ENCODE peak calls at places on chromosomes 5 and 9, in nine cellular contexts. M is GM23338; X is CD8-positive, alpha-beta memory T cell; O is pancreas; Q is PC-3; J is CD8-positive, alpha-beta T cell; D is lower lobe of right lung; U is endodermal cell; E is H1. G is an unnamed sample.
A peak's percentile ranks its signal among the peaks of the same experiment; 100 is the strongest.

GRCh38 chr9:124869986-124870560 is 8.1 kb downstream of the ARPC5L start:
- DNase-seq in M (no peak), X (peak; percentile 75), U (no peak), D (peak; percentile 68), O (no peak), E (no peak), J (peak; percentile 72), Q (peak; percentile 32), G (no peak)

GRCh38 chr5:57651127-57651526 is 168.5 kb upstream of the ACTBL2 start:
- DNase-seq in E (no peak), J (no peak), Q (no peak), O (no peak), X (no peak), M (no peak), U (no peak), D (no peak), G (no peak)

GRCh38 chr5:15008476-15008875 is 136.9 kb upstream of the ANKH start:
- DNase-seq in M (peak; percentile 63), U (peak; percentile 69), E (no peak), O (peak; percentile 80), J (no peak), D (peak; percentile 91), Q (peak; percentile 98), X (no peak), G (peak; percentile 92)

GRCh38 chr9:131273146-131273545 is 3.2 kb downstream of the FAM78A start:
- DNase-seq in M (no peak), O (no peak), Q (no peak), D (peak; percentile 68), X (no peak), J (no peak), U (no peak), E (no peak), G (peak; percentile 51)

GRCh38 chr9:94697972-94698581 is 28.4 kb upstream of the AOPEP start:
- DNase-seq in Q (no peak), D (no peak), O (no peak), X (no peak), E (no peak), U (peak; percentile 78), M (peak; percentile 34), J (no peak), G (no peak)

GRCh38 chr9:114813717-114814418 is 8.0 kb upstream of the TNFSF15 start:
- DNase-seq in O (no peak), D (no peak), X (no peak), E (no peak), M (no peak), U (no peak), Q (no peak), J (no peak), G (no peak)

GRCh38 chr9:87464110-87464991 is 33.3 kb upstream of the DAPK1 start:
- DNase-seq in E (no peak), Q (no peak), X (no peak), U (no peak), J (no peak), O (no peak), D (no peak), M (no peak), G (no peak)

GRCh38 chr5:80191991-80192398 is 63.9 kb downstream of the SERINC5 start:
- DNase-seq in J (no peak), D (no peak), M (peak; percentile 75), X (no peak), Q (no peak), O (no peak), U (peak; percentile 82), E (peak; percentile 31), G (no peak)

GRCh38 chr5:132458226-132458560 is 32.4 kb downstream of the IRF1 start:
- DNase-seq in X (no peak), D (no peak), U (no peak), J (no peak), M (no peak), O (no peak), Q (peak; percentile 27), E (no peak), G (no peak)

GRCh38 chr9:113219972-113220371 is 1.1 kb downstream of the FKBP15 start:
- DNase-seq in Q (no peak), O (no peak), D (no peak), X (no peak), E (no peak), U (no peak), J (no peak), M (no peak), G (no peak)

GRCh38 chr9:35842020-35842745 is 13.2 kb downstream of the TMEM8B start:
- DNase-seq in D (no peak), M (no peak), X (no peak), Q (no peak), J (no peak), O (no peak), U (no peak), E (no peak), G (no peak)

GRCh38 chr5:131783874-131784273 is 12.9 kb downstream of the FNIP1 start:
- DNase-seq in M (peak; percentile 38), U (no peak), D (no peak), J (no peak), X (no peak), E (no peak), Q (no peak), O (no peak), G (no peak)

GRCh38 chr9:3040761-3041160 is 196.9 kb upstream of the PUM3 start:
- DNase-seq in J (no peak), D (no peak), O (no peak), X (no peak), Q (no peak), U (no peak), M (no peak), E (no peak), G (no peak)

GRCh38 chr9:90773593-90773992 is 28.0 kb upstream of the SYK start:
- DNase-seq in D (no peak), J (no peak), X (no peak), M (peak; percentile 39), Q (peak; percentile 32), E (no peak), U (no peak), O (no peak), G (no peak)

GRCh38 chr9:4855861-4856260 is 63.1 kb downstream of the RCL1 start:
- DNase-seq in E (no peak), Q (no peak), X (no peak), M (no peak), U (no peak), D (no peak), O (no peak), J (no peak), G (no peak)

GRCh38 chr5:112915831-112916230 is 6.2 kb downstream of the REEP5 start:
- DNase-seq in M (no peak), J (no peak), E (no peak), U (no peak), D (no peak), X (no peak), O (no peak), Q (no peak), G (no peak)

GRCh38 chr5:17056056-17056690 is 120.1 kb upstream of the MYO10 start:
- DNase-seq in U (peak; percentile 51), X (no peak), O (peak; percentile 34), D (no peak), E (no peak), Q (peak; percentile 79), M (peak; percentile 43), J (no peak), G (no peak)

DNA sequence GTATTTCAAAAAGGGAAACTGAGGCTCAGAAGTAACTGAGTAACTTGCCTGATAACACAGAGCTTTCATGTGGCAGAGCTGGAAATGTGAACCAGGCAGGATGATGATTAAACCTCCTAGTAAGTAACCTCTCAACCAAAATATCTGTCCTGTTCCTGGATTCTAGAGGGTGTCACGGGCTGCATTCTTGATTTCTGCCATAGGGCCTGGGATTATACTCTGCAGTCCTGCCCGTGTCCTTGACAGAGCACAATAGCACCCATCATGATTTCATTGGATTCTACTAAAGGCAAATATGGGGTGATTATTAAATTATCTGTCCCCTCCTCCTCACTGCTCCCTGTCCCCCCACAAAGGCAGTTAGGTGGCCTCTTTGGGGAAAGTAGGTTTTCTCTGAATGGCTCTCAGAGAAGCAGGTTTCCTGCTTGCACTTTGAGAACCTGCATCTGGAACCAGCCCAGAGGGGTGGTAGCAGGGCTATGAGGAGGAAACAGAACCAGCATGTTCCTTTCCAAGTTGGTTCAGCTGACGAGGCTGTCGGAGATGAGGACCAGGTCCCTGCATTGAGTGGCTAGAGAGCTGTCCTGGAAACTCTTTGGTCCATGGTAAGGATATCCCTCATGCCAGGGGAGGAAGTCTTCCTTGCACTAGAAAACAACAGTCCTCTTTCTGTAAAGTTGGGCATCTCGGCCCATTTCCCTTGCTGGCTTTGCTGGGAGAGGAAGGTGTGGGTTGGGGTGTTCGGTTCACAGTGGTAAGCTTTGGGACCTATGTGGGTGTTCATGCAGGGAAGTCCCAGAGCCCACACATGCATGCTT is 36.6 kb downstream of the PPARGC1B start:
- DNase-seq in Q (no peak), O (no peak), J (no peak), M (no peak), X (no peak), E (no peak), D (no peak), U (no peak), G (no peak)
- H3K4me3 ChIP-seq in Q (no peak overlapping the region), O (no peak overlapping the region), J (no peak overlapping the region), M (no peak overlapping the region), X (no peak overlapping the region), E (no peak overlapping the region), D (no peak overlapping the region), U (peak overlapping the region; percentile 40), G (no peak overlapping the region)

DNA sequence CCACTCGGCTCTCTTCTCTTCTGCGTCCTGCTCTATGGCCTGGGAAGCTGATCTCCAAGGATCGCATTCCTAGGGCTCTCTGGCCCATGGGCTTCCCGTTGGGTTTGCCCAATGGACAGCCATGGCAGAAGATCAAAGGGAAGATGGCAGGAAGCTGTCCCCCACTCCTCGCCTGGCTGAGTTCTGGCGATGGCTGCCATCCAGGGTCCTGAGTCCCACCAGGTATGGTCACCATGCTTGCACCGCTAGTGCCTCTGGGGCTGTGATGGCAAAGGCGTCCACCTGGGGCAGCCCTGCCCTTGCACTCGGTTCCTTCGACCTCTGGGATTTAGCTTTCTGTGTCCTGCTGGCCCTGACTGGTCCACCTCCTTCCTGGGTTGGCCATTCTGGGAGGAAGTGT is 156.0 kb downstream of the RXRA start:
- DNase-seq in E (no peak), X (no peak), J (no peak), U (no peak), O (no peak), D (no peak), M (no peak), Q (no peak), G (peak; percentile 61)
- H3K4me1 ChIP-seq in E (no peaks in the 10 kb centered on the region), X (no peaks in the 10 kb centered on the region), J (peaks cover 1% of the 10 kb centered on the region), U (no peaks in the 10 kb centered on the region), O (no peaks in the 10 kb centered on the region), D (no peaks in the 10 kb centered on the region), M (no peaks in the 10 kb centered on the region), Q (no peaks in the 10 kb centered on the region), G (no peaks in the 10 kb centered on the region)

GRCh38 chr5:179804599-179804947 is 2.1 kb downstream of the MGAT4B start:
- DNase-seq in M (no peak), O (no peak), U (no peak), Q (no peak), E (no peak), D (no peak), J (no peak), X (no peak), G (no peak)
- H3K4me3 ChIP-seq in M (no peak overlapping the region), O (peak overlapping the region; percentile 89), U (peak overlapping the region; percentile 78), Q (peak overlapping the region; percentile 86), E (no peak overlapping the region), D (no peak overlapping the region), J (no peak overlapping the region), X (peak overlapping the region; percentile 24), G (no peak overlapping the region)

DNA sequence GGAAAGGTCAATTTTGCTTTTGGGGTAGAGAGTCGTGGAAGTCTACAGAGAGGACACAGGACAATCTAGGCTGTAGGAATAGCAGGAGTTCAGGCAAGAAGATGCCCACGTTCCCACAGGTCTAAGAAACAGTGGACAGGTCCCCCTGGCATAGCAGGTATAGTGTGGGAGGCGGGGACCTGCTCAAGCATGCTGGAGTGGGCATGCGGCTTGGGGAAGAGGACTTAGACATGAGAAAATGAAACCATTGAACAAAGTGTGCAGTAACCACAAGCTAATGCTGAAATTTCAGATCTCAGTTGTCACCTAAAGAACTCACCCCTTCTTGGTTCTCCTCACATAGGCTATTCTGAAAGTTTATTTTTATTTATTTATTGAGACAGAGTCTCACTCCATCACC is 142.8 kb upstream of the EFNA5 start:
- DNase-seq in O (no peak), Q (no peak), X (no peak), D (no peak), E (no peak), M (no peak), U (no peak), J (no peak), G (no peak)
- H3K4me1 ChIP-seq in O (no peaks in the 10 kb centered on the region), Q (peaks cover 9% of the 10 kb centered on the region), X (no peaks in the 10 kb centered on the region), D (no peaks in the 10 kb centered on the region), E (peaks cover 12% of the 10 kb centered on the region), M (peaks cover 34% of the 10 kb centered on the region), U (peaks cover 13% of the 10 kb centered on the region), J (no peaks in the 10 kb centered on the region), G (no peaks in the 10 kb centered on the region)

G was measured in left lung.